ENCODE peak calls at places on chromosomes 5 and 9, in six cellular contexts. R is GM12891; E is activated CD8-positive, alpha-beta memory T cell treated with anti-CD3 and anti-CD28 coated beads for 24 hours; H is NCI-H82; X is foreskin fibroblast; P is GM12865. Q is an unnamed sample.

GRCh38 chr5:58245479-58245845 is 214.4 kb downstream of the PLK2 start:
- DNase-seq in R (no peak), E (no peak), H (no peak), X (no peak), P (no peak), Q (no peak)

GRCh38 chr5:98458004-98458403 is 315.5 kb upstream of the RGMB start:
- DNase-seq in R (no peak), E (no peak), H (no peak), X (peak), P (peak), Q (no peak)

GRCh38 chr5:142053434-142054253 is 40.8 kb upstream of the GNPDA1 start:
- DNase-seq in R (no peak), E (no peak), H (no peak), X (peak), P (no peak), Q (no peak)

GRCh38 chr9:23608456-23608855 is 217.6 kb downstream of the ELAVL2 start:
- DNase-seq in R (no peak), E (no peak), H (no peak), X (no peak), P (no peak), Q (no peak)

GRCh38 chr5:179526978-179527377 is 23.4 kb upstream of the RUFY1 start:
- DNase-seq in R (no peak), E (no peak), H (no peak), X (no peak), P (no peak), Q (no peak)

GRCh38 chr9:6805532-6805931 is 47.8 kb downstream of the KDM4C start:
- DNase-seq in R (no peak), E (no peak), H (peak), X (peak), P (no peak), Q (peak)

GRCh38 chr5:58258984-58259684 is 200.8 kb downstream of the PLK2 start:
- DNase-seq in R (no peak), E (no peak), H (no peak), X (no peak), P (no peak), Q (no peak)

GRCh38 chr9:34343090-34343489 is 13.7 kb downstream of the NUDT2 start:
- DNase-seq in R (no peak), E (no peak), H (no peak), X (no peak), P (no peak), Q (no peak)

GRCh38 chr5:73355083-73355482 is 93.5 kb downstream of the FOXD1 start:
- DNase-seq in R (no peak), E (no peak), H (no peak), X (no peak), P (no peak), Q (no peak)

GRCh38 chr9:121765021-121765950 is 113.9 kb downstream of the DAB2IP start:
- DNase-seq in R (no peak), E (no peak), H (no peak), X (peak), P (no peak), Q (no peak)

GRCh38 chr9:112558476-112558875 is 71.8 kb downstream of the KIAA1958 start:
- DNase-seq in R (no peak), E (no peak), H (no peak), X (peak), P (no peak), Q (no peak)

GRCh38 chr5:150065346-150065745 is 21.0 kb downstream of the CSF1R start:
- DNase-seq in R (no peak), E (no peak), H (no peak), X (peak), P (no peak), Q (no peak)

GRCh38 chr5:93845376-93845775 is 104.0 kb upstream of the POU5F2 start:
- DNase-seq in R (no peak), E (no peak), H (no peak), X (no peak), P (no peak), Q (no peak)

GRCh38 chr9:112753725-112754124 is 3.2 kb downstream of the SNX30 start:
- DNase-seq in R (no peak), E (no peak), H (no peak), X (peak), P (no peak), Q (no peak)

GRCh38 chr5:11904270-11904906 is at the start of gene CTNND2:
- DNase-seq in R (no peak), E (no peak), H (peak), X (no peak), P (no peak), Q (no peak)

GRCh38 chr9:21611896-21612295 is 129.8 kb upstream of the IFNE start:
- DNase-seq in R (no peak), E (no peak), H (no peak), X (no peak), P (no peak), Q (no peak)

GRCh38 chr9:95143591-95144561 is 173.6 kb downstream of the FANCC start:
- DNase-seq in R (no peak), E (no peak), H (no peak), X (peak), P (no peak), Q (peak)

GRCh38 chr5:172564187-172564586 is 76.9 kb upstream of the NEURL1B start:
- DNase-seq in R (no peak), E (no peak), H (no peak), X (no peak), P (no peak), Q (no peak)

GRCh38 chr5:11524188-11524587 is 380.1 kb downstream of the CTNND2 start:
- DNase-seq in R (no peak), E (no peak), H (no peak), X (no peak), P (no peak), Q (no peak)

GRCh38 chr5:117621921-117622320 is 1047.3 kb upstream of the SEMA6A start:
- DNase-seq in R (no peak), E (no peak), H (no peak), X (no peak), P (no peak), Q (no peak)

GRCh38 chr5:95709967-95710650 is 21.0 kb upstream of the RHOBTB3 start:
- DNase-seq in R (no peak), E (no peak), H (no peak), X (no peak), P (no peak), Q (no peak)

Q was measured in esophagus muscularis mucosa.